ENCODE peak calls at places on chromosomes 2 and 18, in nine cellular contexts. I, R, G, W, U, O, V, P and N are unnamed samples. For H3K36me3, the result is how much of the 10 kb centered on the place peaks cover.

GRCh38 chr18:2704541-2704940 is 49.0 kb downstream of the SMCHD1 start:
- DNase-seq in P (no peak), O (no peak), G (no peak), R (no peak), W (no peak), U (no peak), I (no peak), V (no peak), N (no peak)

GRCh38 chr2:41958775-41959174 is 89.0 kb upstream of the PKDCC start:
- DNase-seq in U (no peak), P (no peak), G (no peak), W (no peak), I (no peak), V (no peak), R (no peak), O (no peak), N (no peak)

GRCh38 chr2:241289597-241289996 is 25.9 kb downstream of the HDLBP start:
- DNase-seq in U (no peak), R (no peak), O (no peak), I (no peak), W (no peak), G (no peak), P (no peak), V (no peak), N (no peak)

GRCh38 chr2:239937866-239938640 is 87.1 kb downstream of the NDUFA10 start:
- DNase-seq in W (peak), U (no peak), G (no peak), R (no peak), V (no peak), I (no peak), O (no peak), P (peak), N (no peak)

GRCh38 chr2:137952586-137953129 is 11.6 kb upstream of the HNMT start:
- DNase-seq in I (no peak), G (no peak), O (no peak), U (no peak), R (no peak), W (no peak), P (no peak), V (no peak), N (no peak)

GRCh38 chr18:69839989-69840388 is 107.7 kb downstream of the CD226 start:
- DNase-seq in O (no peak), U (no peak), W (no peak), I (no peak), V (no peak), P (no peak), G (no peak), R (no peak), N (no peak)

GRCh38 chr18:49168970-49169619 is 218.3 kb upstream of the SMAD7 start:
- DNase-seq in V (no peak), O (no peak), G (no peak), P (no peak), I (peak), W (no peak), R (no peak), U (no peak), N (no peak)

GRCh38 chr2:120642646-120643045 is 93.0 kb upstream of the GLI2 start:
- DNase-seq in P (no peak), G (no peak), I (no peak), V (no peak), O (no peak), R (no peak), U (no peak), W (no peak), N (no peak)

GRCh38 chr2:191950132-191950885 is 103.4 kb upstream of the CAVIN2 start:
- DNase-seq in P (no peak), I (peak), W (no peak), V (peak), U (no peak), G (peak), R (no peak), O (no peak), N (no peak)

GRCh38 chr18:57095884-57096283 is 51.0 kb upstream of the BOD1L2 start:
- DNase-seq in G (peak), R (no peak), V (peak), P (no peak), U (no peak), I (no peak), O (no peak), W (no peak), N (no peak)

GRCh38 chr2:19868705-19869550 is 32.9 kb downstream of the TTC32 start:
- DNase-seq in R (no peak), P (peak), I (no peak), U (peak), G (peak), V (no peak), O (no peak), W (peak), N (peak)

GRCh38 chr2:182642328-182642727 is 73.7 kb upstream of the DNAJC10 start:
- DNase-seq in R (peak), P (peak), I (peak), G (peak), V (peak), O (no peak), U (no peak), W (peak), N (peak)

GRCh38 chr2:240355001-240355891 is 80.2 kb upstream of the GPC1 start:
- DNase-seq in U (no peak), P (no peak), R (no peak), I (peak), V (no peak), O (no peak), W (peak), G (peak), N (no peak)

GRCh38 chr2:156329031-156329921 is 3.2 kb downstream of the NR4A2 start:
- DNase-seq in I (no peak), O (no peak), R (no peak), W (peak), P (no peak), U (no peak), V (no peak), G (no peak), N (no peak)

GRCh38 chr18:40048253-40048652 is 1906.8 kb upstream of the PIK3C3 start:
- DNase-seq in P (no peak), G (no peak), I (no peak), O (no peak), R (no peak), U (no peak), W (no peak), V (no peak), N (no peak)

GRCh38 chr2:219470429-219470828 is 28.3 kb upstream of the GMPPA start:
- DNase-seq in R (no peak), O (no peak), I (no peak), P (no peak), V (no peak), U (no peak), W (no peak), G (no peak), N (no peak)
- H3K36me3 ChIP-seq in R (under half), O (under half), I (under half), P (under half), V (under half), U (under half), W (under half), G (under half), N (under half)

GRCh38 chr2:229795058-229795457 is 80.7 kb upstream of the DNER start:
- DNase-seq in U (no peak), R (no peak), P (no peak), I (no peak), W (no peak), O (no peak), G (no peak), V (no peak), N (no peak)

GRCh38 chr2:229798446-229799147 is 84.2 kb upstream of the DNER start:
- DNase-seq in I (no peak), V (no peak), R (no peak), U (no peak), W (no peak), P (peak), O (no peak), G (peak), N (no peak)

DNA sequence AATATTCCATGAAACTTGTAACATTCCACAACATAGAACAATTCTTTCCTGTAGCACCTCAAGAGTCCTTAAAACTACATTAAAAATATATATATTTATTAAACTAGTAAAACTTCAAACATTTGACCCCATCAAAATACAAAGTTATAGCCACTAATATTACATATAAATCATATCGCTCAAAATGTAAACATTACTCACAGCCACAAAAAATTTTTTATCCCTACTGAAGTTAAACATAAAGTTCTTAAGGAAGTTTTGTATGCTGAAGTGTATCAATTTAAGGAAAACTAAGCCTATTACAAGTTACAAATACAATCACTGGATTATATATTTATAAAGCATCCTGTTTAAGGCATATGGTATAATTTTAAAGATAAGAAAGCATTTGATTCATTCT is 80.3 kb upstream of the DNER start:
- DNase-seq in U (no peak), O (no peak), I (no peak), P (no peak), G (no peak), W (no peak), R (no peak), V (no peak), N (no peak)
- H3K36me3 ChIP-seq in U (half or more), O (under half), I (under half), P (under half), G (half or more), W (half or more), R (under half), V (half or more), N (half or more)

DNA sequence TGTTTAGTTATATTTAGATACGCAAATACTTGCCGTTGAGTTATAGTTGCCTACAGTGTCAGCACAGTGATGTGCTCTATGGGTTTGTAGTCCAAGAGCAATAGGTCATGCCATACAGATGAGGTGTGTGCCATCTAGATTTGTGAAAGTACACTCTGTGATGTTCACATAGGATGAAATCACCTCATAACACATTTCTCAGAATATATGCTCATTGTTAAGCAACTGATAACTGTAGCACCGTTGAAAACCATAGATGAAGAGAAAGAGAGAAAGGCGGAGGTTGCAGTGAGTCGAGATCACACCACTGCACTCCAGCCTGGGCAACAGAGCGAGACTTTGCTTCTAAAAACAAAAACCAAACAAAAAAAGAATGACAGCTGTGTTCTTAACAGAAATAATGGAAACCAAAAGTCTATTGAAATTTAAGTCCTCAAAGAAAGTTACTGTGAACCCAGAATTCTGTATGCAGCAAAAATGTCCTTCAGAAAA is 9.5 kb downstream of the DGKD start:
- DNase-seq in I (no peak), O (no peak), P (no peak), U (no peak), G (no peak), R (no peak), W (no peak), V (no peak), N (no peak)
- H3K36me3 ChIP-seq in I (under half), O (under half), P (under half), U (under half), G (under half), R (under half), W (under half), V (under half), N (under half)

GRCh38 chr2:33421820-33422219 is 54.6 kb upstream of the RASGRP3 start:
- DNase-seq in I (no peak), R (no peak), O (no peak), W (no peak), V (no peak), G (peak), P (no peak), U (no peak), N (no peak)
- H3K36me3 ChIP-seq in I (under half), R (under half), O (under half), W (under half), V (under half), G (under half), P (under half), U (under half), N (under half)

GRCh38 chr18:45926691-45927090 is 40.4 kb downstream of the EPG5 start:
- DNase-seq in P (no peak), U (no peak), R (no peak), G (no peak), W (no peak), V (no peak), I (no peak), O (no peak), N (no peak)

GRCh38 chr18:45920367-45920766 is 46.8 kb downstream of the EPG5 start:
- DNase-seq in G (peak), O (peak), P (peak), R (peak), U (no peak), V (peak), I (peak), W (peak), N (peak)

DNA sequence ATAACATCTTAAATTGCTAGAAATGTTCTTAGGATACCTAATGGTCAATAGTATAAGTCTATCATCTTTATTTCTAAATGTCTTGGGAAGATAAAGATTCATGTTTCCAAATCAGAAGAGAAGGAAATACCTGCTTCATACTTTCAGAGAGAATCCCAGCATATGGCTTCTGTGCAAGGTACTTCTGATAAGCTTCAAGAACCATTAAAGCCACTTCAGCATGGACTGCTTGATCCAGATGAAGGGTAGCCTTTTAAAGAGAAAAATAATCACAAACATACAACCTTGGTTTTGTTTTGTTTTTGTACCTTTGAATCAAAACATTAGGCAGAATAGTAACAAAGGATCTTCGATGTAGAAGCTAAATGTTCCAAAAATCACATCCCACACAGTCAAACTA is 44.0 kb downstream of the EPG5 start:
- DNase-seq in W (no peak), R (no peak), G (no peak), O (no peak), P (no peak), U (no peak), I (no peak), V (no peak), N (no peak)
- H3K36me3 ChIP-seq in W (half or more), R (under half), G (under half), O (under half), P (under half), U (under half), I (under half), V (half or more), N (half or more)

DNA sequence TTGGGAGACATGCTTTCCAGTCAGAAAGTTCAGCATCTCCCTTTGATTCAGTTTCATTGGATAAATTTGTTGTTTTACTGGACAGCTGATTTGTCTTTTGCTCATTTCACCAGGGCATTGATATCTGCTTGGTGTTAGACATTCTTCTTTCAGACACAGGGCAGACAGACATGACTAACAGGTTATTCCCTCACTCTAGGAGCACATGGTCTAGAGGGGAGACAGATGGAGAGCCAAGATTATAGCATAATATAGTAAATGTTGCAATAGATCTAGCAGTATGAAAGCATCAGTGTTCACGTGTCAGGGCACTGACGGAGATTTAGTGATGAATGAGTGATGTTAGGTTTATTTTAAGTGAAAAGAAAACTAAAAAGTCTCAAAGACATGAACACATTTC is 187.0 kb upstream of the CYRIA start:
- DNase-seq in I (peak), O (no peak), V (peak), G (no peak), W (no peak), U (no peak), R (no peak), P (no peak), N (no peak)
- H3K36me3 ChIP-seq in I (under half), O (under half), V (under half), G (under half), W (under half), U (under half), R (under half), P (under half), N (under half)

GRCh38 chr2:218221015-218221414 is 4.0 kb downstream of the ARPC2 start:
- DNase-seq in P (no peak), I (no peak), U (no peak), V (no peak), O (no peak), W (no peak), R (no peak), G (no peak), N (no peak)
- H3K36me3 ChIP-seq in P (under half), I (under half), U (under half), V (under half), O (under half), W (half or more), R (under half), G (under half), N (under half)